ENCODE peak calls at places on chromosome 14, in four cellular contexts. R is amygdala, L is iPS-NIHi11, S is cardiac fibroblast. B is an unnamed sample.
A peak's percentile ranks its signal among the peaks of the same experiment; 100 is the strongest.

GRCh38 chr14:68416156-68416555 is 376.7 kb downstream of the ZFP36L1 start:
- DNase-seq in R (no peak), S (no peak), L (no peak), B (no peak)

GRCh38 chr14:105859717-105860614 is 333.6 kb downstream of the TMEM121 start:
- DNase-seq in L (no peak), R (no peak), S (no peak), B (peak; percentile 1)

GRCh38 chr14:88613552-88614010 is 50.7 kb downstream of the ZC3H14 start:
- DNase-seq in L (no peak), R (no peak), S (peak; percentile 29), B (no peak)

GRCh38 chr14:92898732-92899131 is 24.2 kb upstream of the CHGA start:
- DNase-seq in L (no peak), R (no peak), S (no peak), B (no peak)

GRCh38 chr14:23551266-23552028 is at the start of gene ZFHX2:
- DNase-seq in R (peak; percentile 83), L (peak; percentile 88), S (peak; percentile 37), B (peak; percentile 91)

GRCh38 chr14:85438613-85439012 is 91.3 kb upstream of the FLRT2 start:
- DNase-seq in R (no peak), L (no peak), S (no peak), B (no peak)

GRCh38 chr14:65075628-65076325 is 26.5 kb downstream of the MAX start:
- DNase-seq in S (no peak), R (no peak), L (no peak), B (no peak)

GRCh38 chr14:31880935-31881334 is 196.2 kb upstream of the ARHGAP5 start:
- DNase-seq in R (no peak), L (peak; percentile 10), S (peak; percentile 76), B (no peak)

GRCh38 chr14:77140937-77141591 is 527 bp downstream of the ZDHHC22 start:
- DNase-seq in S (peak; percentile 20), L (peak; percentile 90), R (no peak), B (peak; percentile 42)

GRCh38 chr14:45868377-45868776 is 615.4 kb upstream of the MIS18BP1 start:
- DNase-seq in S (no peak), L (no peak), R (no peak), B (no peak)

GRCh38 chr14:29410581-29410980 is 517.1 kb downstream of the PRKD1 start:
- DNase-seq in R (no peak), S (no peak), L (no peak), B (no peak)

GRCh38 chr14:100416081-100416480 is 92.9 kb downstream of the SLC25A47 start:
- DNase-seq in S (no peak), L (no peak), R (no peak), B (no peak)

GRCh38 chr14:73025544-73025943 is 1.4 kb downstream of the ZFYVE1 start:
- DNase-seq in S (peak; percentile 50), L (no peak), R (no peak), B (no peak)

GRCh38 chr14:61469771-61470170 is 148.4 kb downstream of the PRKCH start:
- DNase-seq in L (no peak), S (no peak), R (no peak), B (peak; percentile 38)

GRCh38 chr14:105087308-105087962 is 22.2 kb upstream of the GPR132 start:
- DNase-seq in R (no peak), S (peak; percentile 69), L (peak; percentile 70), B (no peak)

GRCh38 chr14:75390183-75390582 is 37.6 kb upstream of the JDP2 start:
- DNase-seq in S (no peak), L (no peak), R (no peak), B (no peak)

GRCh38 chr14:90487031-90487430 is 90.2 kb downstream of the CALM1 start:
- DNase-seq in R (no peak), L (no peak), S (peak; percentile 43), B (peak; percentile 68)

GRCh38 chr14:96588410-96589249 is 86.4 kb downstream of the PAPOLA start:
- DNase-seq in R (no peak), S (peak; percentile 9), L (no peak), B (no peak)

GRCh38 chr14:96095581-96096476 is 56.7 kb downstream of the C14orf132 start:
- DNase-seq in S (peak; percentile 84), R (no peak), L (peak; percentile 37), B (peak; percentile 57)

GRCh38 chr14:28926091-28926490 is 159.5 kb downstream of the FOXG1 start:
- DNase-seq in R (no peak), L (no peak), S (no peak), B (no peak)

GRCh38 chr14:76464856-76465255 is 88.9 kb downstream of the ESRRB start:
- DNase-seq in R (no peak), S (no peak), L (no peak), B (no peak)